ENCODE peak calls at places on chromosomes 7 and 10, in seven cellular contexts. X is GM03348; T is stimulated activated CD8-positive, alpha-beta memory T cell treated with anti-CD3 and anti-CD28 coated beads, Interleukin-15, amount 100 ng/mL, for 4 hours; G is upper lobe of right lung; R is ovary; U is EH; F is anterior cingulate cortex. E is an unnamed sample.

GRCh38 chr7:43584200-43584586 is 1.3 kb downstream of the STK17A start:
- DNase-seq in X (peak; percentile 40), T (no peak), G (no peak), R (no peak), U (peak; percentile 81), F (peak; percentile 20), E (peak; percentile 92)

GRCh38 chr7:96998333-96998732 is 7.0 kb upstream of the DLX6 start:
- DNase-seq in X (no peak), T (no peak), G (peak; percentile 48), R (no peak), U (no peak), F (no peak), E (no peak)

GRCh38 chr7:27128034-27128433 is 2.5 kb downstream of the HOXA4 start:
- DNase-seq in X (no peak), T (no peak), G (no peak), R (no peak), U (no peak), F (no peak), E (no peak)

GRCh38 chr10:7756360-7756992 is 31.3 kb downstream of the KIN start:
- DNase-seq in X (peak; percentile 20), T (no peak), G (no peak), R (no peak), U (peak; percentile 44), F (no peak), E (peak; percentile 24)

GRCh38 chr10:29611796-29612381 is 22.9 kb downstream of the SVIL start:
- DNase-seq in X (peak; percentile 26), T (no peak), G (no peak), R (no peak), U (no peak), F (no peak), E (no peak)

GRCh38 chr7:130894146-130895005 is 160.4 kb upstream of the KLF14 start:
- DNase-seq in X (no peak), T (no peak), G (peak; percentile 96), R (peak; percentile 81), U (peak; percentile 70), F (no peak), E (peak; percentile 63)

GRCh38 chr10:132102071-132102716 is 36.4 kb downstream of the JAKMIP3 start:
- DNase-seq in X (no peak), T (no peak), G (no peak), R (no peak), U (no peak), F (no peak), E (no peak)

GRCh38 chr7:121797283-121798037 is 75.5 kb upstream of the PTPRZ1 start:
- DNase-seq in X (no peak), T (no peak), G (no peak), R (no peak), U (no peak), F (no peak), E (peak; percentile 3)

GRCh38 chr7:158355456-158356065 is 232.1 kb downstream of the PTPRN2 start:
- DNase-seq in X (no peak), T (no peak), G (no peak), R (no peak), U (no peak), F (no peak), E (peak; percentile 5)

GRCh38 chr10:69360485-69361302 is 56.0 kb downstream of the TACR2 start:
- DNase-seq in X (peak; percentile 90), T (no peak), G (peak; percentile 88), R (peak; percentile 62), U (peak; percentile 86), F (no peak), E (peak; percentile 95)

GRCh38 chr10:61749271-61749670 is 86.5 kb downstream of the CABCOCO1 start:
- DNase-seq in X (no peak), T (no peak), G (no peak), R (no peak), U (no peak), F (no peak), E (no peak)

GRCh38 chr10:101875068-101875688 is 31.6 kb upstream of the KCNIP2 start:
- DNase-seq in X (no peak), T (no peak), G (no peak), R (no peak), U (no peak), F (no peak), E (no peak)

GRCh38 chr10:110512461-110513187 is 14.9 kb downstream of the DUSP5 start:
- DNase-seq in X (peak; percentile 79), T (peak; percentile 55), G (no peak), R (no peak), U (peak; percentile 92), F (no peak), E (peak; percentile 72)

GRCh38 chr10:103849880-103850571 is 5.3 kb downstream of the SH3PXD2A start:
- DNase-seq in X (peak; percentile 82), T (no peak), G (no peak), R (no peak), U (peak; percentile 91), F (no peak), E (peak; percentile 63)

GRCh38 chr10:79417731-79418130 is 27.7 kb downstream of the ZCCHC24 start:
- DNase-seq in X (no peak), T (no peak), G (no peak), R (peak; percentile 16), U (no peak), F (no peak), E (no peak)

GRCh38 chr10:78650122-78650521 is 418.6 kb upstream of the ZMIZ1 start:
- DNase-seq in X (peak; percentile 50), T (no peak), G (no peak), R (no peak), U (peak; percentile 25), F (no peak), E (no peak)

GRCh38 chr7:30472771-30473392 is 5.7 kb downstream of the NOD1 start:
- DNase-seq in X (peak; percentile 54), T (no peak), G (no peak), R (no peak), U (peak; percentile 80), F (no peak), E (peak; percentile 65)

E was measured in adipocyte.